ENCODE peak calls at places on chromosomes 1 and 21, in seven cellular contexts. R, E, C, Z, N, K and L are unnamed samples.

GRCh38 chr1:115706774-115707425 is 61.6 kb downstream of the CASQ2 start:
- DNase-seq in R (peak), E (peak), C (no peak), Z (peak), N (peak), K (peak), L (peak)

GRCh38 chr1:228989992-228990827 is 254.9 kb downstream of the RHOU start:
- DNase-seq in R (no peak), E (no peak), C (no peak), Z (no peak), N (no peak), K (peak), L (no peak)

GRCh38 chr1:29706936-29707335 is 470.6 kb downstream of the PTPRU start:
- DNase-seq in R (peak), E (peak), C (peak), Z (no peak), N (no peak), K (peak), L (no peak)

GRCh38 chr1:184020855-184021254 is 16.7 kb downstream of the COLGALT2 start:
- DNase-seq in R (no peak), E (no peak), C (no peak), Z (no peak), N (no peak), K (no peak), L (no peak)

GRCh38 chr21:39332175-39332574 is 16.7 kb downstream of the HMGN1 start:
- DNase-seq in R (no peak), E (no peak), C (no peak), Z (no peak), N (no peak), K (no peak), L (no peak)

GRCh38 chr1:107536266-107536665 is 395.4 kb downstream of the NTNG1 start:
- DNase-seq in R (peak), E (peak), C (no peak), Z (no peak), N (no peak), K (no peak), L (peak)

GRCh38 chr1:212595787-212596714 is 12.5 kb upstream of the ATF3 start:
- DNase-seq in R (peak), E (peak), C (peak), Z (peak), N (peak), K (peak), L (peak)

GRCh38 chr1:109425902-109426277 is 358 bp downstream of the PSMA5 start:
- DNase-seq in R (peak), E (no peak), C (peak), Z (peak), N (no peak), K (peak), L (no peak)

GRCh38 chr1:184970691-184971161 is 3.6 kb downstream of the NIBAN1 start:
- DNase-seq in R (no peak), E (peak), C (no peak), Z (peak), N (no peak), K (peak), L (no peak)

GRCh38 chr1:220331318-220331717 is 59.1 kb upstream of the RAB3GAP2 start:
- DNase-seq in R (no peak), E (no peak), C (no peak), Z (no peak), N (no peak), K (no peak), L (no peak)

GRCh38 chr1:5574641-5575040 is 417.6 kb downstream of the NPHP4 start:
- DNase-seq in R (no peak), E (no peak), C (no peak), Z (no peak), N (no peak), K (no peak), L (no peak)

GRCh38 chr1:114558548-114558947 is 22.9 kb downstream of the BCAS2 start:
- DNase-seq in R (peak), E (no peak), C (no peak), Z (peak), N (no peak), K (peak), L (no peak)

GRCh38 chr1:226989081-226989747 is 49.1 kb downstream of the COQ8A start:
- DNase-seq in R (no peak), E (no peak), C (no peak), Z (no peak), N (no peak), K (no peak), L (no peak)

GRCh38 chr1:46819335-46819734 is 20.5 kb downstream of the CYP4B1 start:
- DNase-seq in R (no peak), E (no peak), C (no peak), Z (no peak), N (no peak), K (no peak), L (no peak)

GRCh38 chr1:153393926-153394325 is 3.1 kb upstream of the S100A8 start:
- DNase-seq in R (no peak), E (no peak), C (no peak), Z (no peak), N (no peak), K (no peak), L (no peak)

GRCh38 chr1:240014051-240014450 is 77.6 kb upstream of the FMN2 start:
- DNase-seq in R (no peak), E (no peak), C (no peak), Z (no peak), N (no peak), K (no peak), L (no peak)

GRCh38 chr1:206517784-206518183 is 10.5 kb downstream of the RASSF5 start:
- DNase-seq in R (no peak), E (no peak), C (no peak), Z (no peak), N (no peak), K (no peak), L (no peak)

GRCh38 chr1:10664251-10664650 is 132.2 kb downstream of the CASZ1 start:
- DNase-seq in R (no peak), E (no peak), C (no peak), Z (no peak), N (no peak), K (no peak), L (no peak)

GRCh38 chr1:223840254-223840653 is 5.5 kb downstream of the TP53BP2 start:
- DNase-seq in R (no peak), E (no peak), C (no peak), Z (no peak), N (no peak), K (no peak), L (no peak)

GRCh38 chr1:228906461-228906860 is 171.2 kb downstream of the RHOU start:
- DNase-seq in R (no peak), E (no peak), C (no peak), Z (no peak), N (no peak), K (no peak), L (no peak)

GRCh38 chr1:36346741-36347370 is 23.4 kb upstream of the EVA1B start:
- DNase-seq in R (no peak), E (no peak), C (no peak), Z (no peak), N (no peak), K (no peak), L (no peak)

GRCh38 chr1:206905295-206906164 is 8.3 kb downstream of the IL24 start:
- DNase-seq in R (peak), E (peak), C (peak), Z (no peak), N (peak), K (peak), L (peak)

GRCh38 chr1:7358346-7358745 is 412.8 kb upstream of the VAMP3 start:
- DNase-seq in R (no peak), E (no peak), C (no peak), Z (no peak), N (no peak), K (no peak), L (no peak)

GRCh38 chr1:196142111-196142510 is 466.1 kb downstream of the KCNT2 start:
- DNase-seq in R (no peak), E (no peak), C (no peak), Z (no peak), N (no peak), K (no peak), L (no peak)

GRCh38 chr1:178940022-178940765 is 69.3 kb upstream of the ANGPTL1 start:
- DNase-seq in R (no peak), E (peak), C (no peak), Z (no peak), N (no peak), K (peak), L (no peak)

GRCh38 chr1:79430437-79430836 is 423.9 kb upstream of the ADGRL4 start:
- DNase-seq in R (no peak), E (no peak), C (no peak), Z (no peak), N (no peak), K (no peak), L (no peak)

DNA sequence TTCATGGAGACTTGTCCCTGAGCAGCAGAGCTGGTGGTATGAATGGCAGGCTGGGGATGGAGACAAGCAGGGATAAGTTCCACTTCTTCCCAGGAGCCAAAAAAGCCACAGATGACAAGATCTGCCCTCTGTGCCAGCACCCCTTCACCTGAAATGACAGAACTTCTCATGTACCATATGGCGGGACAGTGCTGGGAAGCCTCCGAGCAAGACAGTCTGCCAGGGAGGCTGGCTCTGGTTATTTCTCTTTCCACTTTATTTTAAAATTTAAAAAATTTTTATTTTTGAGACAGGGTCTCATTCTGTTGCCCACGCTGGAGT is 16.4 kb downstream of the GNG4 start:
- DNase-seq in R (no peak), E (no peak), C (no peak), Z (no peak), N (no peak), K (no peak), L (no peak)
- H3K4me3 ChIP-seq in R (no peak), E (no peak), C (no peak), Z (no peak), N (peak), K (peak), L (no peak)

GRCh38 chr1:77516106-77516505 is 166.4 kb downstream of the ZZZ3 start:
- DNase-seq in R (no peak), E (no peak), C (no peak), Z (no peak), N (no peak), K (no peak), L (no peak)

GRCh38 chr1:77509898-77510297 is 172.6 kb downstream of the ZZZ3 start:
- DNase-seq in R (no peak), E (no peak), C (no peak), Z (no peak), N (no peak), K (no peak), L (no peak)

GRCh38 chr1:77511440-77511840 is 171.0 kb downstream of the ZZZ3 start:
- DNase-seq in R (peak), E (peak), C (peak), Z (no peak), N (peak), K (peak), L (no peak)

GRCh38 chr1:77513839-77514763 is 168.4 kb downstream of the ZZZ3 start:
- DNase-seq in R (no peak), E (peak), C (peak), Z (no peak), N (peak), K (peak), L (peak)

DNA sequence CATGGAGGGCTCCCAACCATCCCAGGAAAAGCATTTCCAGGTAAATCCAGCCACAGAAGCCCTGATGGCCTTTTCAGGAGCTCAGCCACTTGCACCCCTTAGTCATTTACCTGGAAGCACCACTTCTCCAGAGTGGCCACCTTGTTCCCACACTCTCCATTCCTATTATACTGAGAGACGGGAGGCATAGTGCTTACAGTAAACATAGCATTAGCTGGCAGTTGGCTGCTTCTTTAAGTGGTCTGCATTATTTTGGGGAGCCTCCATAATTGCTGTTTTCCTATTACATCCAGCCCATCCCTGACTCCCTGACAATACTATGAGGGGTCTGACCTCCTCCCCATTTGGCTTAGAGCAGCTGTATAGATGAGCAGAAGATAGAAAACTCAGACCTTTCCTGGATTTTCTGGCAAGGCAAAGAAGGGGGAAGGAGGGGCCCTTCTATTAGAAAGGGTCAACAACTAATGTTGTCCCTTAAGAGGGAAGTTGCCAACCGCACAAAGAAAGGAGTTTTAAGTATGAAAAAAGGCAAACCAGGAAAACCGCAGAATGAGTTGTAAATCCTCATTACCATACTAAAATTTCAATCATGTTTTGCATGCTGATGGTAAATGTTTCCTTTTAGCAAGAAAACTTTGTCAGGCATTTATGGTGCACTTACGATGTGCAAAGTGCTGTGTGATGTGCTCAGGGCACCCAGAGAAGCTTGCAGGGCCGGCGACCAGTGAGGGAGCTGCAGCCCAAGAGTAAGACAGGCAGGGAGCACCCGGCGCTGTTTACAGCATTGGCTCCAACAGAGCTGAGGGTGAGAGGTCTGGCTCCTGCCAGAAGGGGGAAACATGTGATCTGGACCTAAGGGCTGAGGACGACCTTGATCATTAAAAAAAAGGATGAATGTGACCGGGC is 167.3 kb downstream of the ZZZ3 start:
- DNase-seq in R (no peak), E (peak), C (peak), Z (no peak), N (peak), K (peak), L (no peak)
- H3K4me3 ChIP-seq in R (no peak), E (no peak), C (no peak), Z (no peak), N (no peak), K (no peak), L (no peak)

DNA sequence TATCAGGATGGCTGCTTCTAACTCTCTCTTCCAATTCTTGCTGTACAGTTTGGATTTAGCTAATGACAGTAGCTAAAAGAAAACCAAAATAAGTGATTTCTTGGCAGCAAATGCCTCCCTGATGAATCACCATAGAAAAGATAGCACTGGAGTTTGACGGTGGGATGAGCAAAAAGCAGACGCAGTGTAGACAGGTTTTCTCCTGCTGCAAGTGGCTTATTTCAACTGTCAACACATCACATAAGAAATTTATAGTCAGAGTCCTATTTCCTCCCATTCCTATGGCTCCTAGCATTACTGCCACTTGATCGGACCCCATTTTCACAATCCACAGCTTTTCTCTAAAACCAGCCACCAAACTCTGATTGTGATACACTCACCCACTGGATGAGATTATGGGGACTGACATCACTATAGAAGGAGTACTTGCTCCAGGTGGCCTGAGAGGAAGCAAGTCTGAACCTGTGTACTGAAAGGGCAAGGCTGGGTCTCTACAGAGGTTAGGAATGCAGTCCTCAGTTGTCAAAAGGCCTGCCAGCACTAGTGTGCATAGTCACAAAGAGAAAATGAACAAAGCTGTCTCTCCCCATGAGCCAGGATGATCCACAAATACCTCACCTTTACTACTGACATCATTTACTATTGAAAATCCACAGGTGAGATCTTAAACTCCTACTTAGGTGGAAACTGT is 359.8 kb downstream of the LTN1 start:
- DNase-seq in R (peak), E (peak), C (peak), Z (no peak), N (no peak), K (peak), L (no peak)
- H3K4me3 ChIP-seq in R (no peak), E (no peak), C (no peak), Z (no peak), N (no peak), K (peak), L (no peak)

GRCh38 chr1:113094506-113094905 is 21.5 kb downstream of the LRIG2 start:
- DNase-seq in R (no peak), E (no peak), C (no peak), Z (no peak), N (no peak), K (no peak), L (no peak)

GRCh38 chr1:113101588-113101987 is 28.6 kb downstream of the LRIG2 start:
- DNase-seq in R (peak), E (no peak), C (no peak), Z (no peak), N (no peak), K (no peak), L (no peak)

GRCh38 chr1:113091988-113092602 is 19.1 kb downstream of the LRIG2 start:
- DNase-seq in R (no peak), E (no peak), C (no peak), Z (no peak), N (no peak), K (no peak), L (no peak)

GRCh38 chr1:113096493-113096892 is 23.5 kb downstream of the LRIG2 start:
- DNase-seq in R (no peak), E (no peak), C (no peak), Z (no peak), N (no peak), K (no peak), L (no peak)

GRCh38 chr1:113095790-113096455 is 22.9 kb downstream of the LRIG2 start:
- DNase-seq in R (no peak), E (no peak), C (no peak), Z (no peak), N (no peak), K (no peak), L (no peak)
- H3K4me3 ChIP-seq in R (no peak), E (no peak), C (no peak), Z (no peak), N (no peak), K (no peak), L (no peak)

GRCh38 chr1:87683557-87683956 is 354.9 kb downstream of the LMO4 start:
- DNase-seq in R (no peak), E (peak), C (no peak), Z (no peak), N (no peak), K (no peak), L (no peak)
- H3K4me3 ChIP-seq in R (no peak), E (no peak), C (no peak), Z (no peak), N (no peak), K (no peak), L (no peak)

DNA sequence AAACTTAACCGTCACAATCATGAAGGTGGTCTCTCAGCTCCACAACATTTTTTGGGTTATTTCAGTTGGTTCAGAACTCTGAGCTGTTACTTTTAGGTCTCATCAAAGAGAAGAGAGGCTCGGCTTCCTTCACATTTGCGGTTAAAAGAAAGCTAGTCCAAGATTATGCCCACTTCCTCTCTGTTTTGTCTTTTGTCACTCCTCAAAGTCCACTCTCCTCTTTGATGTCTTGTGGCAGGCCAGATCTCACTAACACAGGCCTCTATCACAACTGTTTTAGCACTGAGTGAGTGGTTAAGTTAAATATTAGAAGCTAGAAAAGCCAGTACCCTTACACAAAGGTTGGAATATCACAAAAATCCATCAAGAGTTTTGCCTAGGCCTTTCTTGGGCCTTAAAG is 195.7 kb downstream of the FCRL5 start:
- DNase-seq in R (no peak), E (no peak), C (no peak), Z (no peak), N (no peak), K (no peak), L (no peak)
- H3K4me3 ChIP-seq in R (no peak), E (no peak), C (no peak), Z (no peak), N (no peak), K (no peak), L (no peak)

GRCh38 chr1:150979723-150980056 is 2.4 kb upstream of the ANXA9 start:
- DNase-seq in R (no peak), E (no peak), C (no peak), Z (no peak), N (no peak), K (no peak), L (no peak)
- H3K4me3 ChIP-seq in R (no peak), E (no peak), C (no peak), Z (no peak), N (no peak), K (no peak), L (no peak)

DNA sequence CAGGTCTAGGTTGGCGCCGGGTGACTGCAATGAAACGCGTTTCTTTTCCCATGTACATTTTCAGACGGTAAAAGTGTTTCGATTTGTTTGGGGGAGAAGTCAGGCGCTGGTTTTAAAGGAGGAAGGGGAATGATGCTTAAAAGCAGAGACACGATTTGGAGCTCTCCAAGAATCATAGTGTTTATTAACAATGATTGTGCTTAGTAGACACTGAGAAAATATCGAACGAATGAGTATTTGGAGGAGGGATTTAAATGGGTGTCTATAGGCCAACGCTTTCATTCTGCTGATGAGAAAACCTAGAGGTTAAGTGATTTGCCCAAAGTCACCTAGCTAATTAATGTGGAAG is 36.9 kb upstream of the JAK1 start:
- DNase-seq in R (no peak), E (no peak), C (no peak), Z (no peak), N (no peak), K (no peak), L (no peak)
- H3K4me3 ChIP-seq in R (peak), E (peak), C (peak), Z (no peak), N (peak), K (peak), L (peak)

DNA sequence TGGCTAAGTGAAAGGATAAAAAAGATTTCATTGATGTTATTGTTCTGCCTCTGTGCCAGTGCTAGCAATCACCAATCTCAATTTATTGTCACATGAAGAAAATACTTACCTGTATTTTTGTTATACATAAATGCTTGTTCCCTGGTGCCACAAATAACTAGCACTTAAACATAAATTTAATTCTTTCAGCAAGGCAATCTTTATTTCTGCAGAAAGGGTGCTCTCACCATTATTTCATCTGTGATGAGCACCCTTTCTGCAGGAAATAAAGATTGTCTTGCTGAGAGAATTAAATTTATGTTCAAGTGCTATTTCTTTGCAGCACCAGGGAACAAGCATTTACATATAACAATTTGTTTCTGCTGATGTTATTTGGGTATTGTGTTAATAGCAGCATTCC is 87.2 kb downstream of the DIRAS3 start:
- DNase-seq in R (no peak), E (no peak), C (no peak), Z (no peak), N (no peak), K (no peak), L (no peak)
- H3K4me3 ChIP-seq in R (no peak), E (no peak), C (no peak), Z (no peak), N (no peak), K (no peak), L (no peak)